ENCODE peak calls at places on chromosomes 12 and 14, in six cellular contexts. D is HepG2, P is H1, U is K562, L is HCT116, C is GM12878. H is an unnamed sample.

GRCh38 chr12:21439347-21439746 is 1.9 kb downstream of the PYROXD1 start:
- DNase-seq in D (no peak), P (no peak), U (no peak), L (no peak), C (no peak), H (no peak)

GRCh38 chr12:124527861-124528561 is 39.4 kb downstream of the NCOR2 start:
- DNase-seq in D (no peak), P (no peak), U (no peak), L (no peak), C (no peak), H (no peak)

GRCh38 chr14:30610719-30611388 is 11.3 kb upstream of the SCFD1 start:
- DNase-seq in D (peak), P (no peak), U (no peak), L (peak), C (no peak), H (peak)

GRCh38 chr12:67237231-67237630 is 31.9 kb upstream of the CAND1 start:
- DNase-seq in D (peak), P (no peak), U (no peak), L (no peak), C (no peak), H (no peak)

GRCh38 chr12:101720118-101720517 is 19.1 kb downstream of the SYCP3 start:
- DNase-seq in D (no peak), P (no peak), U (no peak), L (no peak), C (no peak), H (no peak)

GRCh38 chr14:61460853-61461611 is 139.7 kb downstream of the PRKCH start:
- DNase-seq in D (peak), P (peak), U (peak), L (no peak), C (no peak), H (peak)

GRCh38 chr14:81315344-81315743 is 84.8 kb downstream of the STON2 start:
- DNase-seq in D (no peak), P (no peak), U (no peak), L (no peak), C (no peak), H (no peak)

GRCh38 chr12:98725481-98726247 is 80.6 kb downstream of the APAF1 start:
- DNase-seq in D (peak), P (no peak), U (peak), L (peak), C (no peak), H (peak)

GRCh38 chr14:103126873-103127304 is 3.6 kb downstream of the TNFAIP2 start:
- DNase-seq in D (peak), P (peak), U (no peak), L (no peak), C (no peak), H (peak)

GRCh38 chr14:102761206-102761605 is 16.0 kb upstream of the TRAF3 start:
- DNase-seq in D (no peak), P (no peak), U (no peak), L (no peak), C (no peak), H (no peak)

GRCh38 chr12:81492131-81492720 is 266.9 kb downstream of the PPFIA2 start:
- DNase-seq in D (no peak), P (no peak), U (no peak), L (no peak), C (no peak), H (no peak)

GRCh38 chr12:119699199-119699765 is 31.3 kb downstream of the PRKAB1 start:
- DNase-seq in D (no peak), P (no peak), U (no peak), L (no peak), C (no peak), H (no peak)

GRCh38 chr12:45613306-45613705 is 116.2 kb upstream of the ARID2 start:
- DNase-seq in D (no peak), P (no peak), U (no peak), L (no peak), C (no peak), H (no peak)

GRCh38 chr14:105204206-105204930 is 23.3 kb upstream of the NUDT14 start:
- DNase-seq in D (no peak), P (no peak), U (no peak), L (no peak), C (no peak), H (no peak)

GRCh38 chr14:102827716-102828115 is 50.5 kb downstream of the TRAF3 start:
- DNase-seq in D (no peak), P (no peak), U (no peak), L (no peak), C (no peak), H (no peak)

GRCh38 chr12:60148831-60149230 is 553.0 kb downstream of the SLC16A7 start:
- DNase-seq in D (no peak), P (no peak), U (no peak), L (peak), C (no peak), H (peak)

GRCh38 chr12:101802486-101802885 is 28.3 kb downstream of the GNPTAB start:
- DNase-seq in D (no peak), P (no peak), U (no peak), L (no peak), C (no peak), H (no peak)

GRCh38 chr14:32109676-32110075 is 32.6 kb downstream of the ARHGAP5 start:
- DNase-seq in D (no peak), P (no peak), U (no peak), L (no peak), C (no peak), H (no peak)

GRCh38 chr14:101055776-101056374 is 152.4 kb upstream of the RTL1 start:
- DNase-seq in D (no peak), P (no peak), U (no peak), L (no peak), C (no peak), H (no peak)

GRCh38 chr12:120468846-120469449 is 600 bp downstream of the SRSF9 start:
- DNase-seq in D (no peak), P (no peak), U (peak), L (no peak), C (no peak), H (peak)

GRCh38 chr12:916240-916639 is 33.3 kb downstream of the RAD52 start:
- DNase-seq in D (no peak), P (no peak), U (no peak), L (no peak), C (no peak), H (no peak)

GRCh38 chr12:119089668-119090013 is 89.1 kb upstream of the HSPB8 start:
- DNase-seq in D (no peak), P (no peak), U (no peak), L (no peak), C (no peak), H (no peak)

GRCh38 chr12:1429980-1430379 is 164.4 kb downstream of the FBXL14 start:
- DNase-seq in D (no peak), P (no peak), U (no peak), L (no peak), C (no peak), H (no peak)

GRCh38 chr14:26204954-26205479 is 392.8 kb downstream of the NOVA1 start:
- DNase-seq in D (no peak), P (peak), U (no peak), L (no peak), C (no peak), H (peak)

GRCh38 chr12:114152890-114153289 is 186.8 kb upstream of the RBM19 start:
- DNase-seq in D (no peak), P (no peak), U (no peak), L (no peak), C (no peak), H (no peak)

GRCh38 chr14:88975926-88976325 is 151.5 kb downstream of the TTC8 start:
- DNase-seq in D (no peak), P (no peak), U (no peak), L (no peak), C (no peak), H (no peak)

GRCh38 chr12:132907216-132907615 is 19.8 kb upstream of the CHFR start:
- DNase-seq in D (no peak), P (no peak), U (no peak), L (no peak), C (no peak), H (no peak)

GRCh38 chr12:14810167-14810952 is 3.6 kb downstream of the SMCO3 start:
- DNase-seq in D (no peak), P (no peak), U (no peak), L (no peak), C (no peak), H (no peak)

DNA sequence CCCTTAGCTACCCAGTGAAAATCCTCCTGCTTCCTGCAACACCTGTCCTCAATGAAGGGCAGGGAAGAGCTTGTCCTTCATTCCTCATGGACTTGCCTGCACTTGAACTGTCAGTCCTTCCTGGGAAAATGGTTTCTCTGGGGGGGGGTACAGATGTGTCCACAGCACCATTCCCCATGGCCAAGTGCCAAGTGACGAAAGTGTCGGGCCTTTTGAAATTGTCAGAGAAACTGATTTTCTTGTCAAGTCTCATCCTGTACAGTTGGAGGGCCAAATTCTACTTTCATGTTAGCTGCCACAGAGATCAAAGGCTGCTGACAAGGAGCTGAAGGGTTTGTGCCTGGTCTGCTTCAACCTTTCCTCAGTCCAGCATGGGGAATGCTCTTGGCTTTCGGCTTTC is 179.5 kb upstream of the PARP11 start:
- DNase-seq in D (peak), P (peak), U (no peak), L (no peak), C (no peak), H (no peak)
- TF ChIP-seq POLR2AphosphoS5 in D (no peak), P (no peak), U (no peak), L (no peak), C (no peak), H (no peak)

DNA sequence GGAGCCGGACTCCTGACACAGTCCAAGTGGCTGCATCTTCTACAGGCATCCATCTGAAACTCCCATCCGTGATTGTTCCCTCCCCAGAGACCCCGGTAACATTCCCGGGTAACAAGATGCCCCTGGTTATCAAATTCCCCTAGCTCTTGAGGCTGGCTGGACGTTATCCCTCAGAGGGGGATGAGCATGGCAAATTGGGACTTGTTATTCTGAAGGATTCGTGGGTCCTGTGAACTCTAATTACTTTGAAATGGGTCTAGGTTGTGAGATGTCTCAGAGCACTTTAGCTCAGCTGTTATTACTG is 642 bp upstream of the PAN2 start:
- DNase-seq in D (no peak), P (no peak), U (no peak), L (no peak), C (no peak), H (no peak)
- TF ChIP-seq POLR2A in D (no peak), P (no peak), U (no peak), L (no peak), C (no peak), H (no peak)

DNA sequence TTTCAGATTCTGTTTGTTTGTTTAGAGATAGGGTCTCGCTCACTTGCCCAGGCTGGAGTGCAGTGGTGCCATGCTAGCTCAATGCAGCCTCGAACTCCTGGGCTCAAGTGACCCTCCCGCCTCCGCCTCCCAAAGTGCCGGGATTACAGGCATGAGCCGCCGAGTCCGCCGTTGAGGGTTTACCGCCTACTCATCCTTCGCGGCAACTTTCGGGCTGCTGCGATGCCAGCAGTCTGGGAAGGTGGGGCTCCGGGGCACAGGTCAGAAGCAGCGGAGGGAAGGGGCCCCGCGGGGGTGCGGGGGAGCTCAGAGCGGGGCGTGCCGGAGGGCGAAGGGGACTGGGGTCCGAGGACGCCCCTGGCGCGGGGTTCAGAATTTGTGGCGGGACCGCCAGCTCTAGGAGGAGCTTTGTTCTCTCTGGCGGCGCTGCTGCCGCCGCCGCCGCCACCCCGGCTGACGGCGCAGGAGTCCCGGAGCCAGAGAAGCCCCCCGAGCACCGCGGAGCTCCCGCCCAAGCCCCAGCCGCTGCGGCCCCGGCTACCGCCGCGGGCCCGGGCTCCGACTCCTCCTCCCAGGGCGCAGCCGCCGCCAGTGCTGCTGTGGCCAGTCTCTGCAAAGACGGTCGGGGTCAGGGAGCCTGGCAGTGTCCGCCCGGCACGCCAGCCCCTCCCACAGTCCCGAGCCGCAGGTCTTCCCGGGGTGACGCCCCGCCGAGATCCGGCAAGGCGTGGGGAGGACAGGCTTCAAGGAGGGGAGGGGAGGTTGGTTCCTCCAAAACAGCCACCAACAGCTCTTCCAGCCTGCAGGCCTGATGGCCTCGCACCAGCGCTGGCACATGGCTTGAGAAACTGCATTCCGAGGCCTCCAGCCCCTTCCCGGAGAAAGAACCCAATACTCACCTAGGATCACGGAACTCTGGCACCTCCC is 10.9 kb upstream of the KRT77 start:
- DNase-seq in D (no peak), P (peak), U (peak), L (no peak), C (no peak), H (no peak)
- TF ChIP-seq EZH2 in D (no peak), P (peak), U (no peak), L (no peak), C (no peak), H (peak)

GRCh38 chr14:52833891-52834290 is 42.5 kb upstream of the GNPNAT1 start:
- DNase-seq in D (no peak), P (no peak), U (no peak), L (no peak), C (no peak), H (no peak)

GRCh38 chr14:52837451-52837850 is 46.0 kb upstream of the GNPNAT1 start:
- DNase-seq in D (no peak), P (no peak), U (no peak), L (no peak), C (no peak), H (no peak)

GRCh38 chr14:52829527-52829926 is 38.1 kb upstream of the GNPNAT1 start:
- DNase-seq in D (no peak), P (no peak), U (no peak), L (no peak), C (no peak), H (no peak)

GRCh38 chr14:52835122-52835903 is 43.9 kb upstream of the GNPNAT1 start:
- DNase-seq in D (no peak), P (no peak), U (no peak), L (peak), C (no peak), H (no peak)

GRCh38 chr14:52834440-52834842 is 43.0 kb upstream of the GNPNAT1 start:
- DNase-seq in D (no peak), P (no peak), U (no peak), L (no peak), C (no peak), H (peak)
- TF ChIP-seq POLR2AphosphoS5 in D (no peak), P (no peak), U (no peak), L (no peak), C (no peak), H (no peak)

GRCh38 chr12:93741741-93742085 is 64.5 kb downstream of the CRADD start:
- DNase-seq in D (peak), P (peak), U (no peak), L (no peak), C (no peak), H (no peak)

GRCh38 chr12:93743999-93744689 is 67.0 kb downstream of the CRADD start:
- DNase-seq in D (no peak), P (no peak), U (no peak), L (no peak), C (no peak), H (no peak)

GRCh38 chr12:93740721-93741120 is 63.5 kb downstream of the CRADD start:
- DNase-seq in D (no peak), P (no peak), U (no peak), L (no peak), C (no peak), H (no peak)

GRCh38 chr12:93743229-93743998 is 66.2 kb downstream of the CRADD start:
- DNase-seq in D (no peak), P (no peak), U (no peak), L (no peak), C (no peak), H (no peak)

GRCh38 chr12:93742086-93742934 is 65.1 kb downstream of the CRADD start:
- DNase-seq in D (peak), P (peak), U (peak), L (peak), C (no peak), H (peak)
- TF ChIP-seq POLR2A in D (no peak), P (no peak), U (peak), L (no peak), C (peak), H (no peak)

DNA sequence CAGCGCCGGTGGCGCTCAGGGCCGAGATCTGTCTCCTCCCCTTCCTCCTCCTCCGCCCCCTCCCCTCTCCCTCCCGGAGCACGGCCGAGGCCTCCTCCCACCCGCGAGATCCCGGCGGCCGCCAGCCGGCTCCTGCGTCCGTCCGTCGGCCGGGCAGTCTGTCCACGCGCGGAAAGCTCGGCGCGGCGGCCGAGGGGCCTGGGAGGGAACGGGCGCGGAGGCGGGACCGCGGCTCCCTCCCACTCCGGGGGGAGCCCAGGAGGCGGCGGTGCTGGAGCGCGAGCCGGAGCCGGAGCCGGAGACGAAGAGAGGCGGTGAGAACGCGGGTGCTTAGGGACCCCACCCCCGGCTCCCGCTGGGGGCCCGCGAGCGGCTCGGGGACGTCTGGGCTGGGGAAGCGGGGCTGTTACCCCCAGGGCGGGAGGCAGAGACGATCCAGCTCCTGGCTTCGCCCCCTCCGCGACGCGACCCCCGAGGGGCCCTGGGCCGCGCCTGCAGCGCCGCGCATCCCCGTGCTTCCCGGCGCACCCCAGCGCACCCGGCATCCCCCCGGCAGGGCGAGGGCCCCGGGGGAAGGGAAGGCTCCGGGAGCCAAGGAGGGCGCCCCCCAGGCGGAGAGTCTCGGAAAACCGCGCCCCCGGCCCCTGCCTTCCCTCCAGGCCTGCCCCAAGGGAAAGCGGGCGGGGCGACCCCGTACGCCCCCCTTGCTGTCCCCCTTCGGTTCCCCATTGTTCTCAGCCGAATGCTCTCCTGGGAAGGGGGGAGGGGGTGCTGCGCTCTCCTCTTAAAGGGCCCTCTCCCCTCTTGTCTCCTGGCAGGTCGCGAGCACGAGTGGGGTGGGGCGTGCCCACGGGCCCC is at the start of gene DTX1:
- DNase-seq in D (no peak), P (no peak), U (peak), L (no peak), C (no peak), H (no peak)
- TF ChIP-seq EZH2 in D (no peak), P (peak), U (no peak), L (no peak), C (no peak), H (peak)

H was measured in endothelial cell of umbilical vein.